ENCODE peak calls at places on chromosomes 12 and 14, in ten cellular contexts. X, B, I, J, A, E, R, T, H and G are unnamed samples.

GRCh38 chr14:64465856-64466554 is 706 bp downstream of the AKAP5 start:
- DNase-seq in X (peak; percentile 58), B (peak; percentile 54), I (peak; percentile 37), J (no peak), A (no peak), E (no peak), R (peak; percentile 52), T (peak; percentile 75), H (no peak), G (no peak)

GRCh38 chr12:19387182-19387581 is 52.1 kb upstream of the AEBP2 start:
- DNase-seq in X (no peak), B (no peak), I (no peak), J (no peak), A (no peak), E (no peak), R (peak; percentile 29), T (peak; percentile 57), H (no peak), G (no peak)

GRCh38 chr12:62117041-62117440 is 143.2 kb upstream of the USP15 start:
- DNase-seq in X (no peak), B (no peak), I (no peak), J (no peak), A (no peak), E (no peak), R (no peak), T (no peak), H (no peak), G (no peak)

GRCh38 chr14:59959663-59960062 is 39.7 kb downstream of the LRRC9 start:
- DNase-seq in X (no peak), B (no peak), I (no peak), J (no peak), A (no peak), E (no peak), R (no peak), T (no peak), H (no peak), G (no peak)

GRCh38 chr14:88106377-88106776 is 101.4 kb downstream of the GPR65 start:
- DNase-seq in X (no peak), B (no peak), I (no peak), J (no peak), A (no peak), E (no peak), R (no peak), T (no peak), H (no peak), G (no peak)

GRCh38 chr12:122001379-122002209 is 20.1 kb upstream of the BCL7A start:
- DNase-seq in X (no peak), B (no peak), I (peak; percentile 96), J (no peak), A (no peak), E (no peak), R (no peak), T (no peak), H (no peak), G (no peak)

GRCh38 chr12:29743801-29744200 is 39.9 kb downstream of the TMTC1 start:
- DNase-seq in X (no peak), B (no peak), I (no peak), J (no peak), A (no peak), E (no peak), R (peak; percentile 96), T (peak; percentile 86), H (no peak), G (no peak)

GRCh38 chr12:127133675-127134335 is 1133.2 kb upstream of the TMEM132C start:
- DNase-seq in X (no peak), B (no peak), I (no peak), J (no peak), A (no peak), E (no peak), R (no peak), T (no peak), H (no peak), G (no peak)

GRCh38 chr14:24252289-24253124 is 10.1 kb upstream of the TINF2 start:
- DNase-seq in X (no peak), B (no peak), I (no peak), J (no peak), A (no peak), E (no peak), R (no peak), T (no peak), H (no peak), G (no peak)

GRCh38 chr14:37594916-37595808 is at the start of the genes FOXA1 and TTC6:
- DNase-seq in X (no peak), B (peak; percentile 63), I (peak; percentile 96), J (no peak), A (no peak), E (peak; percentile 65), R (no peak), T (peak; percentile 32), H (no peak), G (peak; percentile 95)

GRCh38 chr14:104794099-104794498 is 1.4 kb downstream of the AKT1 start:
- DNase-seq in X (peak; percentile 8), B (peak; percentile 12), I (no peak), J (peak; percentile 35), A (no peak), E (peak; percentile 79), R (peak; percentile 67), T (peak; percentile 71), H (no peak), G (no peak)

GRCh38 chr12:42143401-42144173 is 1.1 kb downstream of the GXYLT1 start:
- DNase-seq in X (peak; percentile 12), B (peak; percentile 37), I (no peak), J (no peak), A (no peak), E (peak; percentile 31), R (peak; percentile 43), T (peak; percentile 42), H (no peak), G (peak; percentile 38)

GRCh38 chr12:120835304-120835612 is 68.9 kb downstream of the SPPL3 start:
- DNase-seq in X (no peak), B (no peak), I (no peak), J (no peak), A (no peak), E (no peak), R (no peak), T (no peak), H (no peak), G (no peak)

GRCh38 chr12:68521848-68522502 is 88.7 kb upstream of the RAP1B start:
- DNase-seq in X (no peak), B (no peak), I (no peak), J (no peak), A (no peak), E (no peak), R (no peak), T (no peak), H (no peak), G (no peak)

GRCh38 chr14:96793547-96793946 is 3.6 kb upstream of the VRK1 start:
- DNase-seq in X (no peak), B (no peak), I (no peak), J (no peak), A (no peak), E (no peak), R (no peak), T (no peak), H (no peak), G (no peak)

GRCh38 chr14:79279645-79280399 is 931.5 kb downstream of the DIO2 start:
- DNase-seq in X (no peak), B (peak; percentile 0), I (no peak), J (no peak), A (no peak), E (no peak), R (no peak), T (no peak), H (no peak), G (peak; percentile 41)